ENCODE peak calls at places on chromosome 2, in four cellular contexts. M is NCI-H510A treated with DMSO at 0.1 percent for 48 hours; F is stimulated activated CD4-positive, alpha-beta T cell treated with anti-CD3 and anti-CD28 coated beads, Interleukin-1b, Interleukin-23, amount 100 ng/mL, for 24 hours; L is fibroblast of mammary gland. A is an unnamed sample.

GRCh38 chr2:33583194-33583938 is 15.7 kb downstream of the FAM98A start:
- DNase-seq in M (no peak), F (no peak), L (peak; percentile 58), A (no peak)

GRCh38 chr2:43764086-43764710 is 9.6 kb upstream of the DYNC2LI1 start:
- DNase-seq in M (no peak), F (no peak), L (peak; percentile 37), A (no peak)

GRCh38 chr2:46147626-46148368 is 149.4 kb upstream of the EPAS1 start:
- DNase-seq in M (no peak), F (no peak), L (peak; percentile 43), A (no peak)

GRCh38 chr2:73611867-73612266 is 30.4 kb downstream of the NAT8 start:
- DNase-seq in M (no peak), F (no peak), L (peak; percentile 57), A (no peak)

GRCh38 chr2:82636411-82637020 is 1822.6 kb downstream of the SUCLG1 start:
- DNase-seq in M (no peak), F (no peak), L (no peak), A (no peak)

GRCh38 chr2:184562532-184562931 is 35.8 kb upstream of the ZNF804A start:
- DNase-seq in M (no peak), F (no peak), L (peak; percentile 38), A (no peak)

GRCh38 chr2:197460653-197461052 is 7.3 kb downstream of the COQ10B start:
- DNase-seq in M (no peak), F (no peak), L (no peak), A (no peak)

GRCh38 chr2:1169291-1169949 is 218.8 kb downstream of the SNTG2 start:
- DNase-seq in M (no peak), F (no peak), L (no peak), A (no peak)

GRCh38 chr2:224682121-224682520 is 34.0 kb downstream of the CCDC195 start:
- DNase-seq in M (no peak), F (no peak), L (no peak), A (no peak)

GRCh38 chr2:7736646-7737305 is 819.6 kb downstream of the RNF144A start:
- DNase-seq in M (no peak), F (no peak), L (no peak), A (no peak)

GRCh38 chr2:85557130-85557529 is 4.2 kb downstream of the GGCX start:
- DNase-seq in M (no peak), F (no peak), L (no peak), A (no peak)

GRCh38 chr2:2271471-2271941 is 59.6 kb downstream of the MYT1L start:
- DNase-seq in M (peak; percentile 31), F (no peak), L (no peak), A (no peak)

GRCh38 chr2:159065313-159065712 is 96.9 kb downstream of the TANC1 start:
- DNase-seq in M (no peak), F (no peak), L (no peak), A (no peak)

GRCh38 chr2:132881540-132881939 is 211.5 kb upstream of the LYPD1 start:
- DNase-seq in M (no peak), F (no peak), L (no peak), A (no peak)

GRCh38 chr2:204299766-204300165 is 245.5 kb upstream of the PARD3B start:
- DNase-seq in M (no peak), F (no peak), L (no peak), A (no peak)

GRCh38 chr2:26716340-26716739 is 23.8 kb downstream of the KCNK3 start:
- DNase-seq in M (no peak), F (no peak), L (no peak), A (no peak)

GRCh38 chr2:44166096-44166495 is 2.6 kb upstream of the PPM1B start:
- DNase-seq in M (no peak), F (no peak), L (no peak), A (no peak)

GRCh38 chr2:180591947-180592346 is 388.5 kb upstream of the UBE2E3 start:
- DNase-seq in M (no peak), F (no peak), L (no peak), A (no peak)

GRCh38 chr2:15094161-15094560 is 461.6 kb downstream of the LRATD1 start:
- DNase-seq in M (no peak), F (no peak), L (no peak), A (no peak)

GRCh38 chr2:239262484-239263230 is 138.2 kb downstream of the HDAC4 start:
- DNase-seq in M (no peak), F (no peak), L (peak; percentile 40), A (no peak)

GRCh38 chr2:60998628-60999545 is 18.6 kb upstream of the PEX13 start:
- DNase-seq in M (peak; percentile 75), F (no peak), L (peak; percentile 68), A (no peak)

GRCh38 chr2:194672994-194673393 is 984.0 kb upstream of the SLC39A10 start:
- DNase-seq in M (no peak), F (no peak), L (peak; percentile 11), A (no peak)

GRCh38 chr2:153875801-153876466 is 4.2 kb downstream of the GALNT13 start:
- DNase-seq in M (no peak), F (no peak), L (no peak), A (no peak)

GRCh38 chr2:67771380-67771779 is 291.4 kb downstream of the C1D start:
- DNase-seq in M (no peak), F (no peak), L (no peak), A (no peak)

GRCh38 chr2:46774499-46775228 is 140.9 kb downstream of the MCFD2 start:
- DNase-seq in M (no peak), F (no peak), L (peak; percentile 42), A (no peak)

GRCh38 chr2:113098061-113098460 is 29.3 kb upstream of the IL1RN start:
- DNase-seq in M (no peak), F (no peak), L (no peak), A (no peak)

GRCh38 chr2:152588911-152589310 is 128.3 kb downstream of the PRPF40A start:
- DNase-seq in M (no peak), F (no peak), L (no peak), A (no peak)

GRCh38 chr2:109128048-109128465 is 948 bp upstream of the SH3RF3 start:
- DNase-seq in M (peak; percentile 85), F (peak; percentile 59), L (peak; percentile 86), A (peak; percentile 89)

GRCh38 chr2:212384027-212384426 is 154.6 kb downstream of the ERBB4 start:
- DNase-seq in M (no peak), F (no peak), L (no peak), A (no peak)

GRCh38 chr2:215769246-215769645 is 244.1 kb downstream of the MREG start:
- DNase-seq in M (no peak), F (no peak), L (no peak), A (no peak)

GRCh38 chr2:183630964-183631363 is 506.7 kb downstream of the NUP35 start:
- DNase-seq in M (no peak), F (no peak), L (no peak), A (no peak)